ENCODE peak calls at places on chromosomes 1 and 21, in seven cellular contexts. One of them, this sample, is unnamed.

GRCh38 chr1:30362603-30362990 is 360.8 kb downstream of the MATN1 start:
- DNase-seq in HuH-7.5: no peak
- DNase-seq in heart right ventricle: no peak
- DNase-seq in NCI-H1105 treated with DMSO at 0.1 percent for 48 hours: no peak
- DNase-seq in HTR-8/SVneo: no peak
- DNase-seq in NCI-H1436: no peak
- DNase-seq in activated naive CD4-positive, alpha-beta T cell: no peak
- DNase-seq in this sample: no peak

GRCh38 chr1:29956343-29957030 is 720.2 kb downstream of the PTPRU start:
- DNase-seq in HuH-7.5: no peak
- DNase-seq in heart right ventricle: no peak
- DNase-seq in NCI-H1105 treated with DMSO at 0.1 percent for 48 hours: no peak
- DNase-seq in HTR-8/SVneo: no peak
- DNase-seq in NCI-H1436: no peak
- DNase-seq in activated naive CD4-positive, alpha-beta T cell: no peak
- DNase-seq in this sample: no peak

GRCh38 chr1:209513226-209513625 is 70.3 kb upstream of the CAMK1G start:
- DNase-seq in HuH-7.5: no peak
- DNase-seq in heart right ventricle: no peak
- DNase-seq in NCI-H1105 treated with DMSO at 0.1 percent for 48 hours: peak; percentile 66
- DNase-seq in HTR-8/SVneo: peak; percentile 71
- DNase-seq in NCI-H1436: peak; percentile 38
- DNase-seq in activated naive CD4-positive, alpha-beta T cell: no peak
- DNase-seq in this sample: no peak

GRCh38 chr1:89070509-89070908 is 5.5 kb upstream of the GBP1 start:
- DNase-seq in HuH-7.5: no peak
- DNase-seq in heart right ventricle: no peak
- DNase-seq in NCI-H1105 treated with DMSO at 0.1 percent for 48 hours: no peak
- DNase-seq in HTR-8/SVneo: no peak
- DNase-seq in NCI-H1436: no peak
- DNase-seq in activated naive CD4-positive, alpha-beta T cell: no peak
- DNase-seq in this sample: no peak

GRCh38 chr1:153697191-153697872 is 18.8 kb downstream of the NPR1 start:
- DNase-seq in HuH-7.5: no peak
- DNase-seq in heart right ventricle: peak; percentile 42
- DNase-seq in NCI-H1105 treated with DMSO at 0.1 percent for 48 hours: no peak
- DNase-seq in HTR-8/SVneo: peak; percentile 88
- DNase-seq in NCI-H1436: no peak
- DNase-seq in activated naive CD4-positive, alpha-beta T cell: no peak
- DNase-seq in this sample: no peak

GRCh38 chr21:36491191-36491916 is 11.4 kb upstream of the CLDN14 start:
- DNase-seq in HuH-7.5: no peak
- DNase-seq in heart right ventricle: no peak
- DNase-seq in NCI-H1105 treated with DMSO at 0.1 percent for 48 hours: no peak
- DNase-seq in HTR-8/SVneo: no peak
- DNase-seq in NCI-H1436: no peak
- DNase-seq in activated naive CD4-positive, alpha-beta T cell: no peak
- DNase-seq in this sample: no peak

GRCh38 chr1:226308166-226308722 is 720 bp downstream of the LIN9 start:
- DNase-seq in HuH-7.5: peak; percentile 52
- DNase-seq in heart right ventricle: no peak
- DNase-seq in NCI-H1105 treated with DMSO at 0.1 percent for 48 hours: peak; percentile 11
- DNase-seq in HTR-8/SVneo: no peak
- DNase-seq in NCI-H1436: peak; percentile 49
- DNase-seq in activated naive CD4-positive, alpha-beta T cell: no peak
- DNase-seq in this sample: no peak

GRCh38 chr1:92444351-92444750 is 42.4 kb downstream of the GFI1 start:
- DNase-seq in HuH-7.5: no peak
- DNase-seq in heart right ventricle: no peak
- DNase-seq in NCI-H1105 treated with DMSO at 0.1 percent for 48 hours: no peak
- DNase-seq in HTR-8/SVneo: no peak
- DNase-seq in NCI-H1436: no peak
- DNase-seq in activated naive CD4-positive, alpha-beta T cell: no peak
- DNase-seq in this sample: no peak

GRCh38 chr1:109658533-109659051 is 2.7 kb downstream of the GSTM4 start:
- DNase-seq in HuH-7.5: no peak
- DNase-seq in heart right ventricle: no peak
- DNase-seq in NCI-H1105 treated with DMSO at 0.1 percent for 48 hours: no peak
- DNase-seq in HTR-8/SVneo: no peak
- DNase-seq in NCI-H1436: no peak
- DNase-seq in activated naive CD4-positive, alpha-beta T cell: no peak
- DNase-seq in this sample: no peak

GRCh38 chr1:202151045-202151444 is 6.5 kb upstream of the ARL8A start:
- DNase-seq in HuH-7.5: no peak
- DNase-seq in heart right ventricle: no peak
- DNase-seq in NCI-H1105 treated with DMSO at 0.1 percent for 48 hours: no peak
- DNase-seq in HTR-8/SVneo: no peak
- DNase-seq in NCI-H1436: no peak
- DNase-seq in activated naive CD4-positive, alpha-beta T cell: no peak
- DNase-seq in this sample: no peak

GRCh38 chr1:40740039-40740991 is 43.3 kb upstream of the KCNQ4 start:
- DNase-seq in HuH-7.5: peak; percentile 20
- DNase-seq in heart right ventricle: no peak
- DNase-seq in NCI-H1105 treated with DMSO at 0.1 percent for 48 hours: no peak
- DNase-seq in HTR-8/SVneo: no peak
- DNase-seq in NCI-H1436: no peak
- DNase-seq in activated naive CD4-positive, alpha-beta T cell: no peak
- DNase-seq in this sample: no peak

GRCh38 chr1:204294371-204294770 is 65.4 kb downstream of the PLEKHA6 start:
- DNase-seq in HuH-7.5: no peak
- DNase-seq in heart right ventricle: no peak
- DNase-seq in NCI-H1105 treated with DMSO at 0.1 percent for 48 hours: no peak
- DNase-seq in HTR-8/SVneo: peak; percentile 75
- DNase-seq in NCI-H1436: no peak
- DNase-seq in activated naive CD4-positive, alpha-beta T cell: no peak
- DNase-seq in this sample: no peak

GRCh38 chr1:228010921-228011320 is 4.1 kb downstream of the WNT3A start:
- DNase-seq in HuH-7.5: no peak
- DNase-seq in heart right ventricle: no peak
- DNase-seq in NCI-H1105 treated with DMSO at 0.1 percent for 48 hours: no peak
- DNase-seq in HTR-8/SVneo: no peak
- DNase-seq in NCI-H1436: no peak
- DNase-seq in activated naive CD4-positive, alpha-beta T cell: no peak
- DNase-seq in this sample: peak; percentile 59

GRCh38 chr1:50704126-50704525 is 255.9 kb downstream of the FAF1 start:
- DNase-seq in HuH-7.5: peak; percentile 23
- DNase-seq in heart right ventricle: no peak
- DNase-seq in NCI-H1105 treated with DMSO at 0.1 percent for 48 hours: peak; percentile 64
- DNase-seq in HTR-8/SVneo: peak; percentile 20
- DNase-seq in NCI-H1436: peak; percentile 57
- DNase-seq in activated naive CD4-positive, alpha-beta T cell: no peak
- DNase-seq in this sample: no peak

GRCh38 chr21:37531402-37532042 is 164.9 kb downstream of the DYRK1A start:
- DNase-seq in HuH-7.5: no peak
- DNase-seq in heart right ventricle: peak; percentile 67
- DNase-seq in NCI-H1105 treated with DMSO at 0.1 percent for 48 hours: no peak
- DNase-seq in HTR-8/SVneo: no peak
- DNase-seq in NCI-H1436: no peak
- DNase-seq in activated naive CD4-positive, alpha-beta T cell: no peak
- DNase-seq in this sample: peak; percentile 67

GRCh38 chr1:218330043-218330623 is 15.0 kb upstream of the TGFB2 start:
- DNase-seq in HuH-7.5: no peak
- DNase-seq in heart right ventricle: no peak
- DNase-seq in NCI-H1105 treated with DMSO at 0.1 percent for 48 hours: peak; percentile 62
- DNase-seq in HTR-8/SVneo: peak; percentile 57
- DNase-seq in NCI-H1436: peak; percentile 73
- DNase-seq in activated naive CD4-positive, alpha-beta T cell: no peak
- DNase-seq in this sample: no peak

GRCh38 chr1:229843627-229844238 is 217.7 kb downstream of the URB2 start:
- DNase-seq in HuH-7.5: no peak
- DNase-seq in heart right ventricle: no peak
- DNase-seq in NCI-H1105 treated with DMSO at 0.1 percent for 48 hours: peak; percentile 1
- DNase-seq in HTR-8/SVneo: peak; percentile 27
- DNase-seq in NCI-H1436: peak; percentile 23
- DNase-seq in activated naive CD4-positive, alpha-beta T cell: no peak
- DNase-seq in this sample: no peak

GRCh38 chr1:155093938-155094621 is 15.4 kb downstream of the EFNA3 start:
- DNase-seq in HuH-7.5: no peak
- DNase-seq in heart right ventricle: peak; percentile 40
- DNase-seq in NCI-H1105 treated with DMSO at 0.1 percent for 48 hours: peak; percentile 93
- DNase-seq in HTR-8/SVneo: no peak
- DNase-seq in NCI-H1436: peak; percentile 25
- DNase-seq in activated naive CD4-positive, alpha-beta T cell: no peak
- DNase-seq in this sample: peak; percentile 77

GRCh38 chr1:6220236-6220635 is 14.3 kb downstream of the RNF207 start:
- DNase-seq in HuH-7.5: no peak
- DNase-seq in heart right ventricle: no peak
- DNase-seq in NCI-H1105 treated with DMSO at 0.1 percent for 48 hours: no peak
- DNase-seq in HTR-8/SVneo: no peak
- DNase-seq in NCI-H1436: no peak
- DNase-seq in activated naive CD4-positive, alpha-beta T cell: no peak
- DNase-seq in this sample: no peak

GRCh38 chr1:116814935-116815334 is 60.7 kb downstream of the CD2 start:
- DNase-seq in HuH-7.5: no peak
- DNase-seq in heart right ventricle: no peak
- DNase-seq in NCI-H1105 treated with DMSO at 0.1 percent for 48 hours: no peak
- DNase-seq in HTR-8/SVneo: no peak
- DNase-seq in NCI-H1436: no peak
- DNase-seq in activated naive CD4-positive, alpha-beta T cell: no peak
- DNase-seq in this sample: no peak

GRCh38 chr1:230427981-230428380 is 1.8 kb upstream of the PGBD5 start:
- DNase-seq in HuH-7.5: no peak
- DNase-seq in heart right ventricle: no peak
- DNase-seq in NCI-H1105 treated with DMSO at 0.1 percent for 48 hours: no peak
- DNase-seq in HTR-8/SVneo: no peak
- DNase-seq in NCI-H1436: no peak
- DNase-seq in activated naive CD4-positive, alpha-beta T cell: no peak
- DNase-seq in this sample: no peak

GRCh38 chr1:182120411-182121258 is 59.1 kb upstream of the ZNF648 start:
- DNase-seq in HuH-7.5: no peak
- DNase-seq in heart right ventricle: peak; percentile 19
- DNase-seq in NCI-H1105 treated with DMSO at 0.1 percent for 48 hours: no peak
- DNase-seq in HTR-8/SVneo: no peak
- DNase-seq in NCI-H1436: no peak
- DNase-seq in activated naive CD4-positive, alpha-beta T cell: no peak
- DNase-seq in this sample: peak; percentile 89

GRCh38 chr1:173669491-173669941 is at the start of gene ANKRD45:
- DNase-seq in HuH-7.5: no peak
- DNase-seq in heart right ventricle: peak; percentile 33
- DNase-seq in NCI-H1105 treated with DMSO at 0.1 percent for 48 hours: peak; percentile 82
- DNase-seq in HTR-8/SVneo: peak; percentile 12
- DNase-seq in NCI-H1436: peak; percentile 7
- DNase-seq in activated naive CD4-positive, alpha-beta T cell: no peak
- DNase-seq in this sample: peak; percentile 89

GRCh38 chr1:3012511-3013291 is 8.6 kb upstream of the ACTRT2 start:
- DNase-seq in HuH-7.5: peak; percentile 85
- DNase-seq in heart right ventricle: peak; percentile 73
- DNase-seq in NCI-H1105 treated with DMSO at 0.1 percent for 48 hours: no peak
- DNase-seq in HTR-8/SVneo: peak; percentile 21
- DNase-seq in NCI-H1436: peak; percentile 59
- DNase-seq in activated naive CD4-positive, alpha-beta T cell: peak; percentile 15
- DNase-seq in this sample: peak; percentile 75

GRCh38 chr1:75908717-75909152 is 23.5 kb downstream of the ASB17 start:
- DNase-seq in HuH-7.5: peak; percentile 4
- DNase-seq in heart right ventricle: no peak
- DNase-seq in NCI-H1105 treated with DMSO at 0.1 percent for 48 hours: peak; percentile 12
- DNase-seq in HTR-8/SVneo: peak; percentile 7
- DNase-seq in NCI-H1436: peak; percentile 14
- DNase-seq in activated naive CD4-positive, alpha-beta T cell: no peak
- DNase-seq in this sample: peak; percentile 2

This sample was measured in posterior cingulate gyrus.